ENCODE peak calls at places on chromosomes 3 and 15, in five cellular contexts. One of them, this sample, is unnamed. For H3K9me3, the result is how much of the 10 kb centered on the place peaks cover.

GRCh38 chr3:45180051-45180450 is 33.9 kb upstream of the CDCP1 start:
- DNase-seq in CD4-positive, CD25-positive, alpha-beta regulatory T cell: no peak
- DNase-seq in psoas muscle: no peak
- DNase-seq in CD4-positive, alpha-beta memory T cell: no peak
- DNase-seq in A549: no peak
- DNase-seq in this sample: no peak

GRCh38 chr3:189593581-189593980 is 37.6 kb upstream of the TP63 start:
- DNase-seq in CD4-positive, CD25-positive, alpha-beta regulatory T cell: no peak
- DNase-seq in psoas muscle: no peak
- DNase-seq in CD4-positive, alpha-beta memory T cell: no peak
- DNase-seq in A549: no peak
- DNase-seq in this sample: no peak

GRCh38 chr3:14329842-14330241 is 72.6 kb upstream of the SLC6A6 start:
- DNase-seq in CD4-positive, CD25-positive, alpha-beta regulatory T cell: no peak
- DNase-seq in psoas muscle: no peak
- DNase-seq in CD4-positive, alpha-beta memory T cell: no peak
- DNase-seq in A549: no peak
- DNase-seq in this sample: no peak

GRCh38 chr3:117217837-117218236 is 508.3 kb downstream of the TUSC7 start:
- DNase-seq in CD4-positive, CD25-positive, alpha-beta regulatory T cell: no peak
- DNase-seq in psoas muscle: no peak
- DNase-seq in CD4-positive, alpha-beta memory T cell: no peak
- DNase-seq in A549: no peak
- DNase-seq in this sample: no peak

GRCh38 chr3:71051893-71052687 is 531.4 kb downstream of the FOXP1 start:
- DNase-seq in CD4-positive, CD25-positive, alpha-beta regulatory T cell: no peak
- DNase-seq in psoas muscle: no peak
- DNase-seq in CD4-positive, alpha-beta memory T cell: no peak
- DNase-seq in A549: no peak
- DNase-seq in this sample: no peak

GRCh38 chr3:16253601-16254000 is 11.1 kb downstream of the DPH3 start:
- DNase-seq in CD4-positive, CD25-positive, alpha-beta regulatory T cell: no peak
- DNase-seq in psoas muscle: peak
- DNase-seq in CD4-positive, alpha-beta memory T cell: no peak
- DNase-seq in A549: no peak
- DNase-seq in this sample: no peak

GRCh38 chr3:102170545-102170944 is 264.3 kb upstream of the ZPLD1 start:
- DNase-seq in CD4-positive, CD25-positive, alpha-beta regulatory T cell: no peak
- DNase-seq in psoas muscle: no peak
- DNase-seq in CD4-positive, alpha-beta memory T cell: no peak
- DNase-seq in A549: no peak
- DNase-seq in this sample: no peak

GRCh38 chr3:52841211-52841980 is 6.6 kb upstream of the MUSTN1 start:
- DNase-seq in CD4-positive, CD25-positive, alpha-beta regulatory T cell: no peak
- DNase-seq in psoas muscle: peak
- DNase-seq in CD4-positive, alpha-beta memory T cell: no peak
- DNase-seq in A549: no peak
- DNase-seq in this sample: no peak

GRCh38 chr3:113495035-113495434 is 19.9 kb downstream of the SPICE1 start:
- DNase-seq in CD4-positive, CD25-positive, alpha-beta regulatory T cell: peak
- DNase-seq in psoas muscle: no peak
- DNase-seq in CD4-positive, alpha-beta memory T cell: peak
- DNase-seq in A549: no peak
- DNase-seq in this sample: peak

GRCh38 chr3:38543602-38544001 is 47.5 kb downstream of the EXOG start:
- DNase-seq in CD4-positive, CD25-positive, alpha-beta regulatory T cell: no peak
- DNase-seq in psoas muscle: no peak
- DNase-seq in CD4-positive, alpha-beta memory T cell: no peak
- DNase-seq in A549: no peak
- DNase-seq in this sample: no peak

GRCh38 chr3:137946341-137946973 is 63.5 kb upstream of the CLDN18 start:
- DNase-seq in CD4-positive, CD25-positive, alpha-beta regulatory T cell: peak
- DNase-seq in psoas muscle: no peak
- DNase-seq in CD4-positive, alpha-beta memory T cell: peak
- DNase-seq in A549: peak
- DNase-seq in this sample: peak

GRCh38 chr3:56775356-56775914 is 26.3 kb downstream of the ARHGEF3 start:
- DNase-seq in CD4-positive, CD25-positive, alpha-beta regulatory T cell: no peak
- DNase-seq in psoas muscle: no peak
- DNase-seq in CD4-positive, alpha-beta memory T cell: no peak
- DNase-seq in A549: no peak
- DNase-seq in this sample: no peak

GRCh38 chr15:72203507-72203837 is 5.9 kb upstream of the GRAMD2A start:
- DNase-seq in CD4-positive, CD25-positive, alpha-beta regulatory T cell: no peak
- DNase-seq in psoas muscle: peak
- DNase-seq in CD4-positive, alpha-beta memory T cell: no peak
- DNase-seq in A549: no peak
- DNase-seq in this sample: no peak

GRCh38 chr3:52649461-52650210 is 36.1 kb downstream of the PBRM1 start:
- DNase-seq in CD4-positive, CD25-positive, alpha-beta regulatory T cell: no peak
- DNase-seq in psoas muscle: no peak
- DNase-seq in CD4-positive, alpha-beta memory T cell: no peak
- DNase-seq in A549: no peak
- DNase-seq in this sample: no peak

GRCh38 chr3:66372681-66373350 is 128.0 kb downstream of the LRIG1 start:
- DNase-seq in CD4-positive, CD25-positive, alpha-beta regulatory T cell: peak
- DNase-seq in psoas muscle: no peak
- DNase-seq in CD4-positive, alpha-beta memory T cell: peak
- DNase-seq in A549: no peak
- DNase-seq in this sample: no peak

GRCh38 chr3:45816544-45816943 is 20.2 kb upstream of the SLC6A20 start:
- DNase-seq in CD4-positive, CD25-positive, alpha-beta regulatory T cell: no peak
- DNase-seq in psoas muscle: peak
- DNase-seq in CD4-positive, alpha-beta memory T cell: no peak
- DNase-seq in A549: no peak
- DNase-seq in this sample: no peak

GRCh38 chr3:72418856-72419255 is 429.4 kb downstream of the SHQ1 start:
- DNase-seq in CD4-positive, CD25-positive, alpha-beta regulatory T cell: no peak
- DNase-seq in psoas muscle: no peak
- DNase-seq in CD4-positive, alpha-beta memory T cell: no peak
- DNase-seq in A549: no peak
- DNase-seq in this sample: no peak
- H3K9me3 ChIP-seq in CD4-positive, CD25-positive, alpha-beta regulatory T cell: under half
- H3K9me3 ChIP-seq in psoas muscle: under half
- H3K9me3 ChIP-seq in CD4-positive, alpha-beta memory T cell: under half
- H3K9me3 ChIP-seq in A549: under half
- H3K9me3 ChIP-seq in this sample: under half

GRCh38 chr15:87648278-87648677 is 608.3 kb downstream of the NTRK3 start:
- DNase-seq in CD4-positive, CD25-positive, alpha-beta regulatory T cell: no peak
- DNase-seq in psoas muscle: no peak
- DNase-seq in CD4-positive, alpha-beta memory T cell: no peak
- DNase-seq in A549: no peak
- DNase-seq in this sample: no peak
- H3K9me3 ChIP-seq in CD4-positive, CD25-positive, alpha-beta regulatory T cell: under half
- H3K9me3 ChIP-seq in psoas muscle: under half
- H3K9me3 ChIP-seq in CD4-positive, alpha-beta memory T cell: under half
- H3K9me3 ChIP-seq in A549: under half
- H3K9me3 ChIP-seq in this sample: under half

GRCh38 chr15:20351448-20351961 is 190.1 kb downstream of the GOLGA6L6 start:
- DNase-seq in CD4-positive, CD25-positive, alpha-beta regulatory T cell: no peak
- DNase-seq in psoas muscle: peak
- DNase-seq in CD4-positive, alpha-beta memory T cell: no peak
- DNase-seq in A549: no peak
- DNase-seq in this sample: peak
- H3K9me3 ChIP-seq in CD4-positive, CD25-positive, alpha-beta regulatory T cell: under half
- H3K9me3 ChIP-seq in psoas muscle: under half
- H3K9me3 ChIP-seq in CD4-positive, alpha-beta memory T cell: under half
- H3K9me3 ChIP-seq in A549: under half
- H3K9me3 ChIP-seq in this sample: under half

GRCh38 chr15:20346082-20346805 is 195.4 kb downstream of the GOLGA6L6 start:
- DNase-seq in CD4-positive, CD25-positive, alpha-beta regulatory T cell: no peak
- DNase-seq in psoas muscle: peak
- DNase-seq in CD4-positive, alpha-beta memory T cell: no peak
- DNase-seq in A549: no peak
- DNase-seq in this sample: peak
- H3K9me3 ChIP-seq in CD4-positive, CD25-positive, alpha-beta regulatory T cell: under half
- H3K9me3 ChIP-seq in psoas muscle: under half
- H3K9me3 ChIP-seq in CD4-positive, alpha-beta memory T cell: under half
- H3K9me3 ChIP-seq in A549: half or more
- H3K9me3 ChIP-seq in this sample: under half

DNA sequence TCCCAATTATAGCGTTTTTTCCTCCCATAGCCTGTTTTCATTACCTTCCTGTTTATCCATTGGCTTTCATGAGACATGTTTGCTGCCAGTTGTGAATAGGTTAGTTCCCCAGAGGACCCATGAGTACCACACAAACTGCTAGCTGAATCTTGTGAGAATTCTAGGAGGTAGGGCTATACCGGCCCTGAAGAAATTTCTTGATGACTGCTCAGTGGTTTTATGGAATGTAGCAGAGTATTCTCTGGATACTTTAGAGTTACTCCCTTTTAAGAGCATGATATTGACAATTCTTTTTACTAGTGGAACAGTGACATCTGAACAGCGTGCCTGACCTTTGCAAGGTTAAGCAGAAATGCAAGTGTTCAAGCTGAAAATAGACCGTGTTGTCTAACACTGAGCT is 210.4 kb downstream of the MCTP2 start:
- DNase-seq in CD4-positive, CD25-positive, alpha-beta regulatory T cell: no peak
- DNase-seq in psoas muscle: no peak
- DNase-seq in CD4-positive, alpha-beta memory T cell: no peak
- DNase-seq in A549: no peak
- DNase-seq in this sample: no peak
- H3K9me3 ChIP-seq in CD4-positive, CD25-positive, alpha-beta regulatory T cell: under half
- H3K9me3 ChIP-seq in psoas muscle: under half
- H3K9me3 ChIP-seq in CD4-positive, alpha-beta memory T cell: under half
- H3K9me3 ChIP-seq in A549: under half
- H3K9me3 ChIP-seq in this sample: under half

GRCh38 chr15:47027322-47027946 is 689.9 kb upstream of the SEMA6D start:
- DNase-seq in CD4-positive, CD25-positive, alpha-beta regulatory T cell: no peak
- DNase-seq in psoas muscle: no peak
- DNase-seq in CD4-positive, alpha-beta memory T cell: no peak
- DNase-seq in A549: no peak
- DNase-seq in this sample: peak
- H3K9me3 ChIP-seq in CD4-positive, CD25-positive, alpha-beta regulatory T cell: under half
- H3K9me3 ChIP-seq in psoas muscle: under half
- H3K9me3 ChIP-seq in CD4-positive, alpha-beta memory T cell: under half
- H3K9me3 ChIP-seq in A549: under half
- H3K9me3 ChIP-seq in this sample: under half

DNA sequence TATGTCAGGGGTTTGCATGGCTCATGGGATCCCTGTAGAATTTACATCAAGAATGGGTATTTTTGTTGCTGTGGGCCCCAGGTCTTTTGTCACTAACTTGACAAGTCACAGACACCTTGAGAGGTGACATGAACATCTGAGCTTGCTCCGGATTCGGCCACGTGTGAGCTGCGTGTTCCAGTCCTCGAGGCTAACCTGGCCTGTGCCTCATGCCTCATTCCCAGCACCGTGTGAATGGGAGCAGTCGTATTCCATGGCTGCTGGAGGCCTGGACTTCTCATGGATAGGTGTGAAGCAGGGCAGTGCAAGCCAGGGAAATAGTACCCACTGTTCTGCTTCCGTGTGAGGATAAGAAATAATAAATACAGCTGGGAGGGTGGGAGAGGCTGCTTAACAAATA is 423.5 kb downstream of the OCA2 start:
- DNase-seq in CD4-positive, CD25-positive, alpha-beta regulatory T cell: no peak
- DNase-seq in psoas muscle: no peak
- DNase-seq in CD4-positive, alpha-beta memory T cell: no peak
- DNase-seq in A549: no peak
- DNase-seq in this sample: no peak
- H3K9me3 ChIP-seq in CD4-positive, CD25-positive, alpha-beta regulatory T cell: under half
- H3K9me3 ChIP-seq in psoas muscle: under half
- H3K9me3 ChIP-seq in CD4-positive, alpha-beta memory T cell: under half
- H3K9me3 ChIP-seq in A549: under half
- H3K9me3 ChIP-seq in this sample: under half

DNA sequence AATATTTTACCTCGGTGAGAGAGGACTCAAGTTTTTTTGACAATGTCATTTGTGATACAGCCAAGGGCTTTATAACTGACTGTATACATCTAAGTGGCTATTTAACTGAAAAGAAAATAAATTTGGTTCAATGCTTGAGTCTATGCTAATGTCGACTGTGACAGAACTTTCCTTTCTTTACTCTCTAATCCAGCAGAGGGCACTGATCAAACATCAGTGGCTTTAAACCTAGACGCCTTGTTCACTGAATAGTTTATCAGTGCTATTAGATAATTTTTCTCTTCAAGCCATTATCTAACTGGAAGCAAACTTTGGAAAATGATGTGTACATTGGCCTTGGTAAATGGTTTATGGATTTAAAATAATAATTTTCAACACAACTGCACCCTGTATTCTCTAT is 285.1 kb downstream of the CHL1 start:
- DNase-seq in CD4-positive, CD25-positive, alpha-beta regulatory T cell: no peak
- DNase-seq in psoas muscle: no peak
- DNase-seq in CD4-positive, alpha-beta memory T cell: no peak
- DNase-seq in A549: no peak
- DNase-seq in this sample: peak
- H3K9me3 ChIP-seq in CD4-positive, CD25-positive, alpha-beta regulatory T cell: under half
- H3K9me3 ChIP-seq in psoas muscle: under half
- H3K9me3 ChIP-seq in CD4-positive, alpha-beta memory T cell: under half
- H3K9me3 ChIP-seq in A549: under half
- H3K9me3 ChIP-seq in this sample: under half

GRCh38 chr3:97956051-97956450 is 16.2 kb downstream of the RIOX2 start:
- DNase-seq in CD4-positive, CD25-positive, alpha-beta regulatory T cell: no peak
- DNase-seq in psoas muscle: no peak
- DNase-seq in CD4-positive, alpha-beta memory T cell: no peak
- DNase-seq in A549: no peak
- DNase-seq in this sample: no peak
- H3K9me3 ChIP-seq in CD4-positive, CD25-positive, alpha-beta regulatory T cell: under half
- H3K9me3 ChIP-seq in psoas muscle: under half
- H3K9me3 ChIP-seq in CD4-positive, alpha-beta memory T cell: under half
- H3K9me3 ChIP-seq in A549: under half
- H3K9me3 ChIP-seq in this sample: under half

DNA sequence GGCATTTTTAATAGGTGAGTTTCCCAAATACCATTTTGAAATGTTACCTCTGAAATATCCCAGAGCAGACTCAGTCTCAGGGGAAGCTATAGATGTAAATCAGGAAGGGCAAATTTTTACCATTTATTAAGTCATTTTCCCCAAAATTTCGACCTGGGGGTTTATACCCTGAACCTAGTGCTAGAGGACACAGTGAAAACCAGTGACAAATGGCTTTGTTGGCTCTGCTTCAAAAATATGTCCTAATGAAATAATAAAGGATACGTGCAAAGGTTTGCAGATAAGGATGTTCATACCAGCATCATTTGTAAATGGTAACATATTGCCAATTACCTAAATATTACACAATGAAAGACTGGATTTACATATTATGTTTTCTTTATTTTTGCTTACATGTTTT is 546.7 kb upstream of the ADAMTS9 start:
- DNase-seq in CD4-positive, CD25-positive, alpha-beta regulatory T cell: no peak
- DNase-seq in psoas muscle: no peak
- DNase-seq in CD4-positive, alpha-beta memory T cell: no peak
- DNase-seq in A549: no peak
- DNase-seq in this sample: no peak
- H3K9me3 ChIP-seq in CD4-positive, CD25-positive, alpha-beta regulatory T cell: under half
- H3K9me3 ChIP-seq in psoas muscle: under half
- H3K9me3 ChIP-seq in CD4-positive, alpha-beta memory T cell: under half
- H3K9me3 ChIP-seq in A549: under half
- H3K9me3 ChIP-seq in this sample: under half

This sample was measured in MM.1S.